ENCODE peak calls at places on chromosomes 5 and 9, in eight cellular contexts. M, B, V, O, G, Q, R and K are unnamed samples.

GRCh38 chr5:160161626-160162025 is 42.4 kb upstream of the PWWP2A start:
- DNase-seq in M (no peak), B (no peak), V (no peak), O (no peak), G (no peak), Q (no peak), R (no peak), K (no peak)

GRCh38 chr5:135120951-135121350 is 86.9 kb upstream of the PITX1 start:
- DNase-seq in M (no peak), B (no peak), V (no peak), O (no peak), G (no peak), Q (no peak), R (peak), K (no peak)

GRCh38 chr9:38118862-38119435 is 49.9 kb upstream of the SHB start:
- DNase-seq in M (no peak), B (no peak), V (no peak), O (no peak), G (no peak), Q (peak), R (no peak), K (no peak)

GRCh38 chr9:91889161-91889560 is 60.9 kb downstream of the ROR2 start:
- DNase-seq in M (no peak), B (no peak), V (no peak), O (no peak), G (no peak), Q (no peak), R (no peak), K (no peak)

GRCh38 chr5:91283326-91283725 is 99.8 kb downstream of the ARRDC3 start:
- DNase-seq in M (no peak), B (no peak), V (no peak), O (no peak), G (no peak), Q (no peak), R (no peak), K (no peak)

GRCh38 chr5:131457193-131457592 is 177.8 kb downstream of the RAPGEF6 start:
- DNase-seq in M (no peak), B (no peak), V (no peak), O (no peak), G (no peak), Q (no peak), R (no peak), K (no peak)

GRCh38 chr5:172550096-172550765 is 90.8 kb upstream of the NEURL1B start:
- DNase-seq in M (no peak), B (no peak), V (no peak), O (no peak), G (no peak), Q (peak), R (no peak), K (no peak)

GRCh38 chr9:111896942-111897830 is 572 bp downstream of the UGCG start:
- DNase-seq in M (peak), B (peak), V (no peak), O (peak), G (peak), Q (peak), R (no peak), K (peak)

GRCh38 chr9:89817186-89817960 is 212.6 kb downstream of the GADD45G start:
- DNase-seq in M (no peak), B (no peak), V (no peak), O (no peak), G (no peak), Q (no peak), R (no peak), K (no peak)

GRCh38 chr5:149887622-149888183 is 56.9 kb downstream of the PDE6A start:
- DNase-seq in M (no peak), B (no peak), V (peak), O (no peak), G (peak), Q (peak), R (no peak), K (peak)

GRCh38 chr9:106717686-106718085 is 145.3 kb upstream of the ZNF462 start:
- DNase-seq in M (no peak), B (no peak), V (peak), O (no peak), G (peak), Q (no peak), R (no peak), K (peak)

GRCh38 chr9:84667571-84668203 is 1.8 kb upstream of the NTRK2 start:
- DNase-seq in M (peak), B (no peak), V (peak), O (peak), G (no peak), Q (no peak), R (peak), K (peak)
- TF ChIP-seq CTCF in M (no peak), B (no peak), V (peak), O (peak), G (peak), Q (peak), R (peak), K (peak)

GRCh38 chr9:19201899-19202891 is 28.3 kb upstream of the DENND4C start:
- DNase-seq in M (no peak), B (peak), V (no peak), O (peak), G (no peak), Q (no peak), R (peak), K (no peak)
- H3K4me3 ChIP-seq in M (no peak), B (no peak), V (no peak), O (no peak), G (no peak), Q (no peak), R (no peak), K (no peak)

GRCh38 chr5:72402959-72403628 is 82.9 kb downstream of the PTCD2 start:
- DNase-seq in M (peak), B (no peak), V (no peak), O (peak), G (no peak), Q (peak), R (no peak), K (peak)
- TF ChIP-seq CTCF in M (peak), B (no peak), V (peak), O (no peak), G (no peak), Q (peak), R (peak), K (peak)

DNA sequence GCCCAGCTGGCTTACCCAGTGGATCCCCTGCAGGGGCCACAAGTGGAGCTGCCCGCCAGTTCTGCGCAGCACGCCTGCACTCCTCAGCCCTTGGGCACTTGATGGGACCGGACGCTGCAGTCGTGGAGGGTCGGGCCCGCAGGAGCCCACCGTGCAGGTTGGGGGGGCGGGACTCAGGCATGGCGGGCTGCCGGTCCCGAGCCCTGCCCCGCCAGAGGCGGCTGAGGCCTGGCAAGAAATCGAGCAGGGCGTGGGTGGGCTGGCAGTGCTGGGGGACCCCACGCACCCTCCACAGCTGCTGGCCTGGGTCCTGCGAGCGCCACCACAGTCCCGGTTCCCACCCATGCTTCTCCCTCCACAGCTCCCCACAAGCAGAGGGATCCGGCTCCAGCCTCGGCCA is 19.2 kb upstream of the BTNL3 start:
- DNase-seq in M (no peak), B (no peak), V (no peak), O (no peak), G (no peak), Q (no peak), R (no peak), K (no peak)
- H3K4me3 ChIP-seq in M (no peak), B (no peak), V (no peak), O (no peak), G (no peak), Q (no peak), R (no peak), K (no peak)

GRCh38 chr9:123525957-123526356 is 170.0 kb downstream of the CRB2 start:
- DNase-seq in M (no peak), B (no peak), V (no peak), O (no peak), G (no peak), Q (no peak), R (no peak), K (no peak)
- TF ChIP-seq CTCF in M (no peak), B (no peak), V (no peak), O (no peak), G (no peak), Q (no peak), R (no peak), K (no peak)